ENCODE peak calls at places on chromosomes 5 and 9, in eight cellular contexts. R is H1, D is thyroid gland, Z is A549, G is heart left ventricle, L is HCT116, I is HepG2, S is lower leg skin. M is an unnamed sample.
A peak's percentile ranks its signal among the peaks of the same experiment; 100 is the strongest.

GRCh38 chr9:127612993-127613954 is 1.2 kb downstream of the STXBP1 start:
- DNase-seq in S (peak; percentile 69), Z (peak; percentile 70), D (peak; percentile 77), R (peak; percentile 80), G (peak; percentile 87), I (no peak), L (no peak), M (peak; percentile 25)

GRCh38 chr5:149141957-149142851 is 911 bp downstream of the ABLIM3 start:
- DNase-seq in S (peak; percentile 38), D (peak; percentile 15), R (no peak), G (peak; percentile 42), I (no peak), L (no peak), Z (no peak), M (peak; percentile 8)

GRCh38 chr9:114039484-114039883 is 38.6 kb downstream of the AMBP start:
- DNase-seq in R (peak; percentile 19), I (no peak), G (no peak), Z (no peak), S (peak; percentile 4), L (no peak), D (no peak), M (no peak)

GRCh38 chr9:89864257-89864656 is 259.4 kb downstream of the GADD45G start:
- DNase-seq in R (no peak), L (no peak), S (no peak), Z (no peak), G (no peak), I (no peak), D (no peak), M (no peak)

GRCh38 chr9:111034573-111035539 is 3.4 kb downstream of the LPAR1 start:
- DNase-seq in S (no peak), G (no peak), L (no peak), R (no peak), D (no peak), I (no peak), Z (no peak), M (peak; percentile 27)

GRCh38 chr5:109143001-109143400 is 266.8 kb downstream of the PJA2 start:
- DNase-seq in Z (no peak), R (no peak), G (no peak), D (no peak), S (no peak), L (no peak), I (no peak), M (no peak)

GRCh38 chr9:37922391-37923120 is 18.6 kb upstream of the SLC25A51 start:
- DNase-seq in G (peak; percentile 78), L (no peak), D (no peak), I (no peak), Z (no peak), R (no peak), S (no peak), M (no peak)

GRCh38 chr5:78968781-78969180 is 16.3 kb downstream of the ARSB start:
- DNase-seq in R (no peak), D (no peak), L (no peak), S (no peak), Z (no peak), I (no peak), G (no peak), M (no peak)

GRCh38 chr5:821504-821903 is 29.3 kb downstream of the ZDHHC11 start:
- DNase-seq in Z (no peak), L (no peak), R (no peak), G (no peak), S (no peak), I (no peak), D (no peak), M (no peak)

GRCh38 chr5:178941361-178941760 is 363 bp downstream of the ZNF454 start:
- DNase-seq in S (no peak), D (peak; percentile 51), R (no peak), Z (no peak), L (no peak), G (peak; percentile 42), I (no peak), M (no peak)
- H3K4me3 ChIP-seq in S (peak overlapping the region; percentile 19), D (peak overlapping the region; percentile 25), R (peak overlapping the region; percentile 47), Z (no peak overlapping the region), L (no peak overlapping the region), G (peak overlapping the region; percentile 78), I (no peak overlapping the region), M (no peak overlapping the region)

DNA sequence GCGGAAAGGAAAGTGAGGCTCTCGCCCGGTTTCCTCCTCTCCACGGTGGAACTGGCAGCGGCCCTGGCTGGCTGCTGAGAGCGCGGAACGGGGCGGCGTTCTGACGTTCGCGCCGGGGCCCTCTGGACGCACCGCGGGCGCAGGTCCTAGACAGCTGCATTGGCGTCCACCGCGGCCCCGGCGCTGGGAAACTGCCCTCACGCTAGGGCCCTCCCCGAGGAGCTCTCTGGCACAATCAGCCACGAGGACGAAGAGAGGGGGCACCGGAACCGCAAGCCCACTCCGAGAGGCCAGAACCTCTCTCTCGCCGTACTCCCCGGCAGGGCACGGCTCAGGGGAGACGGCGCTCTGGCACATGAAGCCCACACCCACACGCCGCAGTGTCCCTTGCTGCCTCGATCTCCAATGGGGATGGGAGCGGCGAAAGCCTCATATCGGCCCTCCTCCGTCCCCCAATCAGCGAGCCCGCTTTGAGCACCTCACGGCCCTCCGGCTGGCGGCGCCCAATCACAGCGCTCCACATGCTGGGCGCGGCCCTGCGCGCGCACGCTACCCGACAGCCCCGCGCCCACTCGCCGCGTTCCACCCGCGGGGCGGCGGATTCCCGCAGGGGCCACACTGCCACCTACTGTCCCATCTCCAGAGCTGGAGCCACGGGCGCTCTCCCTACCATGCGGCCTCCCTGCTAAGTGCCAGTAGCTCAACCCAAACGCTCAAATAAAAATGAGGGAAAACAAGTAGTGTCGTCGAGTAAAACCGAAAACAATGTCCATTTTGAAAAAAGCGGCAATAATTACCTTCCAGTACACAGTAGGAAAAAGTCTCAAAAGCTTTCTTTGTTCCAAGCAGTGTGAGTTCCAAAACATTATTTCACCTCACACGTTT is 11.8 kb downstream of the MRPS27 start:
- DNase-seq in R (peak; percentile 93), L (peak; percentile 94), I (peak; percentile 93), S (peak; percentile 97), Z (peak; percentile 96), D (peak; percentile 99), G (peak; percentile 99), M (peak; percentile 98)
- TF ChIP-seq POLR2A in R (no peak), L (peak; percentile 92), I (peak; percentile 98), S (peak; percentile 66), Z (peak; percentile 98), D (peak; percentile 68), G (peak; percentile 98), M (peak; percentile 91)

GRCh38 chr9:123453904-123454321 is 97.9 kb downstream of the CRB2 start:
- DNase-seq in D (peak; percentile 70), Z (no peak), R (no peak), I (peak; percentile 25), G (peak; percentile 35), L (no peak), S (peak; percentile 23), M (no peak)
- H3K4me3 ChIP-seq in D (no peak overlapping the region), Z (no peak overlapping the region), R (no peak overlapping the region), I (no peak overlapping the region), G (no peak overlapping the region), L (no peak overlapping the region), S (no peak overlapping the region), M (no peak overlapping the region)

GRCh38 chr5:77881528-77881927 is 105.4 kb upstream of the TBCA start:
- DNase-seq in S (no peak), I (no peak), Z (no peak), D (no peak), L (no peak), G (no peak), R (no peak), M (no peak)
- TF ChIP-seq POLR2A in S (no peak), I (no peak), Z (no peak), D (no peak), L (no peak), G (no peak), R (no peak), M (no peak)